ENCODE peak calls at places on chromosomes 1 and 21, in four cellular contexts. One of them, this sample, is unnamed.

GRCh38 chr1:78840447-78841251 is 165.9 kb downstream of the ADGRL4 start:
- DNase-seq in fibroblast of the aortic adventitia: peak; percentile 81
- DNase-seq in psoas muscle: no peak
- DNase-seq in progenitor cell of endocrine pancreas: no peak
- DNase-seq in this sample: peak; percentile 58

GRCh38 chr1:6121021-6121421 is 59.1 kb downstream of the CHD5 start:
- DNase-seq in fibroblast of the aortic adventitia: no peak
- DNase-seq in psoas muscle: no peak
- DNase-seq in progenitor cell of endocrine pancreas: no peak
- DNase-seq in this sample: no peak

GRCh38 chr1:159071970-159072582 is 4.5 kb downstream of the AIM2 start:
- DNase-seq in fibroblast of the aortic adventitia: peak; percentile 88
- DNase-seq in psoas muscle: no peak
- DNase-seq in progenitor cell of endocrine pancreas: no peak
- DNase-seq in this sample: peak; percentile 69

GRCh38 chr1:28983509-28984310 is 69.3 kb downstream of the EPB41 start:
- DNase-seq in psoas muscle: peak; percentile 31
- DNase-seq in progenitor cell of endocrine pancreas: no peak
- DNase-seq in fibroblast of the aortic adventitia: no peak
- DNase-seq in this sample: no peak

GRCh38 chr1:217105432-217105831 is 382.2 kb upstream of the ESRRG start:
- DNase-seq in progenitor cell of endocrine pancreas: no peak
- DNase-seq in psoas muscle: no peak
- DNase-seq in fibroblast of the aortic adventitia: no peak
- DNase-seq in this sample: no peak

GRCh38 chr1:161921990-161922389 is 101.7 kb downstream of the OLFML2B start:
- DNase-seq in psoas muscle: no peak
- DNase-seq in fibroblast of the aortic adventitia: peak; percentile 63
- DNase-seq in progenitor cell of endocrine pancreas: no peak
- DNase-seq in this sample: peak; percentile 32

GRCh38 chr1:154726903-154727302 is 118.9 kb upstream of the ADAR start:
- DNase-seq in fibroblast of the aortic adventitia: no peak
- DNase-seq in psoas muscle: no peak
- DNase-seq in progenitor cell of endocrine pancreas: no peak
- DNase-seq in this sample: no peak

GRCh38 chr21:37914211-37914900 is 1.9 kb downstream of the KCNJ6 start:
- DNase-seq in psoas muscle: no peak
- DNase-seq in fibroblast of the aortic adventitia: no peak
- DNase-seq in progenitor cell of endocrine pancreas: peak; percentile 85
- DNase-seq in this sample: no peak

GRCh38 chr1:172746091-172746949 is 87.4 kb downstream of the FASLG start:
- DNase-seq in psoas muscle: no peak
- DNase-seq in fibroblast of the aortic adventitia: peak; percentile 96
- DNase-seq in progenitor cell of endocrine pancreas: no peak
- DNase-seq in this sample: peak; percentile 99

GRCh38 chr1:98327151-98327918 is 334.2 kb upstream of the SNX7 start:
- DNase-seq in progenitor cell of endocrine pancreas: no peak
- DNase-seq in fibroblast of the aortic adventitia: peak; percentile 84
- DNase-seq in psoas muscle: no peak
- DNase-seq in this sample: peak; percentile 63

GRCh38 chr1:109246141-109246551 is 3.2 kb upstream of the CELSR2 start:
- DNase-seq in progenitor cell of endocrine pancreas: no peak
- DNase-seq in fibroblast of the aortic adventitia: no peak
- DNase-seq in psoas muscle: no peak
- DNase-seq in this sample: no peak

GRCh38 chr1:11766429-11766776 is 4.4 kb downstream of the C1orf167 start:
- DNase-seq in fibroblast of the aortic adventitia: no peak
- DNase-seq in psoas muscle: no peak
- DNase-seq in progenitor cell of endocrine pancreas: no peak
- DNase-seq in this sample: no peak

GRCh38 chr1:90175490-90176157 is 180.7 kb downstream of the ZNF326 start:
- DNase-seq in psoas muscle: no peak
- DNase-seq in progenitor cell of endocrine pancreas: no peak
- DNase-seq in fibroblast of the aortic adventitia: no peak
- DNase-seq in this sample: no peak

GRCh38 chr1:35555601-35556477 is 1.4 kb downstream of the KIAA0319L start:
- DNase-seq in fibroblast of the aortic adventitia: peak; percentile 69
- DNase-seq in progenitor cell of endocrine pancreas: no peak
- DNase-seq in psoas muscle: no peak
- DNase-seq in this sample: peak; percentile 85

GRCh38 chr21:42797522-42797921 is 81.8 kb downstream of the WDR4 start:
- DNase-seq in psoas muscle: no peak
- DNase-seq in progenitor cell of endocrine pancreas: no peak
- DNase-seq in fibroblast of the aortic adventitia: no peak
- DNase-seq in this sample: no peak

GRCh38 chr1:59597420-59598199 is 217.1 kb upstream of the HOOK1 start:
- DNase-seq in progenitor cell of endocrine pancreas: no peak
- DNase-seq in fibroblast of the aortic adventitia: no peak
- DNase-seq in psoas muscle: no peak
- DNase-seq in this sample: no peak

GRCh38 chr1:214902636-214903320 is 179.8 kb upstream of the KCNK2 start:
- DNase-seq in psoas muscle: no peak
- DNase-seq in fibroblast of the aortic adventitia: peak; percentile 57
- DNase-seq in progenitor cell of endocrine pancreas: no peak
- DNase-seq in this sample: peak; percentile 56

GRCh38 chr1:107952989-107953388 is 12.0 kb downstream of the VAV3 start:
- DNase-seq in fibroblast of the aortic adventitia: no peak
- DNase-seq in psoas muscle: no peak
- DNase-seq in progenitor cell of endocrine pancreas: no peak
- DNase-seq in this sample: no peak

GRCh38 chr21:45538381-45539045 is 3.7 kb downstream of the SLC19A1 start:
- DNase-seq in psoas muscle: peak; percentile 11
- DNase-seq in fibroblast of the aortic adventitia: no peak
- DNase-seq in progenitor cell of endocrine pancreas: no peak
- DNase-seq in this sample: no peak

GRCh38 chr1:30759718-30760281 is 2.2 kb upstream of the LAPTM5 start:
- DNase-seq in psoas muscle: no peak
- DNase-seq in progenitor cell of endocrine pancreas: no peak
- DNase-seq in fibroblast of the aortic adventitia: no peak
- DNase-seq in this sample: no peak

GRCh38 chr1:117113199-117113598 is 8.3 kb downstream of the TRIM45 start:
- DNase-seq in psoas muscle: no peak
- DNase-seq in fibroblast of the aortic adventitia: no peak
- DNase-seq in progenitor cell of endocrine pancreas: no peak
- DNase-seq in this sample: no peak

GRCh38 chr1:1179339-1179982 is 5.8 kb downstream of the TTLL10 start:
- DNase-seq in psoas muscle: peak; percentile 12
- DNase-seq in fibroblast of the aortic adventitia: no peak
- DNase-seq in progenitor cell of endocrine pancreas: no peak
- DNase-seq in this sample: no peak

DNA sequence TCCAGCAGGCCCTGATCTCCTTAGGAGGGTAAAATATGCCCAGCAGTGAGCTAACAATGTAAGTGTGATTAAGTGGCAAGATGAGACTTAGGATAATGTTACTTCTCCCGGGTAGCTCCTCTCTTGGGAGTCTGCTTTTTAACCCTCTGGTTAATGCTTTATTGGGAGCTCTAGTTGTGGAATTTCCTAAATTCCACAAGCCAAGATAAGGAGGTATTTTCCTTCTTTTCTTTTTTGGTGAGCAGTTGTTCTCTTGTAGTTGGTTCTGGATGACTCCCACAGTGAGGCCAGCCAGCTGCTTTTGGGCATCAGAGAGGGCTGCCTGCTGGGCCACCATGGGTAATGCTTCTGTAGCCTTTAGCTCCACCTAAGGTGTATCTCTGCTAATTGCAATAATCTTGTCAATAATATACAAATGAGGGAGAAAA is 19.3 kb downstream of the C1orf52 start:
- DNase-seq in fibroblast of the aortic adventitia: peak; percentile 62
- DNase-seq in psoas muscle: no peak
- DNase-seq in progenitor cell of endocrine pancreas: no peak
- DNase-seq in this sample: peak; percentile 32
- TF ChIP-seq CTCF in fibroblast of the aortic adventitia: peak; percentile 18
- TF ChIP-seq CTCF in psoas muscle: no peak
- TF ChIP-seq CTCF in progenitor cell of endocrine pancreas: no peak
- TF ChIP-seq CTCF in this sample: peak; percentile 33

GRCh38 chr1:197521118-197521739 is 253.2 kb downstream of the CRB1 start:
- DNase-seq in progenitor cell of endocrine pancreas: peak; percentile 10
- DNase-seq in psoas muscle: no peak
- DNase-seq in fibroblast of the aortic adventitia: peak; percentile 62
- DNase-seq in this sample: peak; percentile 46

DNA sequence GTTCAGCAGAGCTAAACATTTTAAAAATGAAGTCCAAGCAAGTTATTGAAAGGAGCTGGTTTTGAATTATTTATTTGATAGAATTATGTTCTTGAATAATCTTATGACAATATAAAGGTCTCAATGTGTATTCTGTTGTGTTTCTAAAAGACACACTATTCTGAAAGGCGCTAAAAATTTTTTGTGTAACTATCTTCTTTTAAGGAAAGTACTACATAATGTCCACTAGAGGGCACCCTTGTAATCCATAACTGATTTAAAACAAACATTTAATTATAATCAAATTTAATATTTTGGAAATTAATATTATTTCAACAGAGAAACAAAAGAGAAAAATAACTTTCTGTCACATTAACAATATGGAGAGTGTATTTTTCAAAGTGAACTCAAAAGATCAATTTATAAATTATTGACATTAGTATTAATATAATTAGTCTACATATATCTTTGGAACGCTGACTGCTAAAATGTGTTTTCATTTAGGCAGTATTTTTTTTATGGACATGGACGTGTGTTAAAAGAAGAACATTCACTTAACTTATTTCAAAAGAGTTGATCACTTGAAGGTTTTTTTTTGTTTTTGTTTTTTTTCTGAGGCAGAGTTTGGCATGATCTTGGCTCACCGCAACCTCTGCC is 248.4 kb downstream of the DENND1B start:
- DNase-seq in progenitor cell of endocrine pancreas: no peak
- DNase-seq in fibroblast of the aortic adventitia: peak; percentile 63
- DNase-seq in psoas muscle: no peak
- DNase-seq in this sample: peak; percentile 2
- TF ChIP-seq CTCF in progenitor cell of endocrine pancreas: peak; percentile 92
- TF ChIP-seq CTCF in fibroblast of the aortic adventitia: peak; percentile 51
- TF ChIP-seq CTCF in psoas muscle: peak; percentile 75
- TF ChIP-seq CTCF in this sample: peak; percentile 96

DNA sequence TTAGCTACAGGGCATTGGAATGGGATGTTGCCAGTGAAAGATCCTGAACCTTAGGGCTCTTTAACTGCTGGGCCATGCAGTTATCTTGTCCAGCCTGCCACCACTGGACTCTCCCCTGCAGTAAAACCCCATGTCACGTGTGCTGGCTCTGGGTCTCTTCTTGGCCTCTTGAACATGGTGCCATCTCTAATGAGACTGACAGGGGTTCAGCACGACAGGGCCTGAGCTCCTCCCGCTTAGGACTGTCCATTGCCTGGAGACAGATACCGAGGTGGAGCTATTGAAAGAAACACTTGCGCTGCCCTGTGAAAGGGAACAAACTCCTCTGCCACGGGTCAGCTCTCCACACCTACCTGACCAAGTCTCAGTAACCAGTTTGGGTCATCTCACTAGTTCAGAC is 66.2 kb downstream of the GNG12 start:
- DNase-seq in fibroblast of the aortic adventitia: no peak
- DNase-seq in progenitor cell of endocrine pancreas: no peak
- DNase-seq in psoas muscle: no peak
- DNase-seq in this sample: no peak
- TF ChIP-seq CTCF in fibroblast of the aortic adventitia: no peak
- TF ChIP-seq CTCF in progenitor cell of endocrine pancreas: no peak
- TF ChIP-seq CTCF in psoas muscle: no peak
- TF ChIP-seq CTCF in this sample: no peak

DNA sequence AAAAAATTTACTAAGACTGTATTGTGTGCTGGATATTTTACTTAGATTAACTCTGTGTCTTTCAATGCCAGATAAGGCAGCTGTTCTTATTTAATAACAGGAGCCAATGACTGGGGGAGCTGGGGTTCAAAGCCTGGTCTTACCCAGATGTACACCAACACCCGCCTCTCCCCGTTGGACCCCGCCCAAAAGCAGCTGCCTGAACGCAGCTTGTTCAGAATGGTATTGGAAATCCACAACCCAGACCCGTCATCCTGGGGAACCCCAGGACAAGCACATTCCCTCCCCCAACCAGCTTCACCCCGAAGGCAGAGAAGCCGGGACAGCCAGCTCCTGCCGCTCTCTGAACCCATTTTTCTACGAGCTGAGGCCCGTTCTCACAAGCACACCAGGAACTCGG is 113.6 kb upstream of the TMPRSS2 start:
- DNase-seq in fibroblast of the aortic adventitia: peak; percentile 55
- DNase-seq in progenitor cell of endocrine pancreas: no peak
- DNase-seq in psoas muscle: peak; percentile 29
- DNase-seq in this sample: no peak
- TF ChIP-seq CTCF in fibroblast of the aortic adventitia: no peak
- TF ChIP-seq CTCF in progenitor cell of endocrine pancreas: no peak
- TF ChIP-seq CTCF in psoas muscle: no peak
- TF ChIP-seq CTCF in this sample: no peak

GRCh38 chr1:218345673-218346390 is 696 bp downstream of the TGFB2 start:
- DNase-seq in psoas muscle: peak; percentile 77
- DNase-seq in progenitor cell of endocrine pancreas: peak; percentile 57
- DNase-seq in fibroblast of the aortic adventitia: peak; percentile 79
- DNase-seq in this sample: peak; percentile 66
- TF ChIP-seq CTCF in psoas muscle: no peak
- TF ChIP-seq CTCF in progenitor cell of endocrine pancreas: no peak
- TF ChIP-seq CTCF in fibroblast of the aortic adventitia: no peak
- TF ChIP-seq CTCF in this sample: no peak

GRCh38 chr1:17612831-17613230 is 73.3 kb downstream of the ARHGEF10L start:
- DNase-seq in fibroblast of the aortic adventitia: no peak
- DNase-seq in psoas muscle: no peak
- DNase-seq in progenitor cell of endocrine pancreas: no peak
- DNase-seq in this sample: no peak
- TF ChIP-seq CTCF in fibroblast of the aortic adventitia: no peak
- TF ChIP-seq CTCF in psoas muscle: no peak
- TF ChIP-seq CTCF in progenitor cell of endocrine pancreas: no peak
- TF ChIP-seq CTCF in this sample: no peak

GRCh38 chr1:202207292-202207691 is 13.7 kb downstream of the LGR6 start:
- DNase-seq in fibroblast of the aortic adventitia: peak; percentile 83
- DNase-seq in psoas muscle: no peak
- DNase-seq in progenitor cell of endocrine pancreas: no peak
- DNase-seq in this sample: peak; percentile 25
- TF ChIP-seq CTCF in fibroblast of the aortic adventitia: peak; percentile 42
- TF ChIP-seq CTCF in psoas muscle: no peak
- TF ChIP-seq CTCF in progenitor cell of endocrine pancreas: peak; percentile 19
- TF ChIP-seq CTCF in this sample: no peak

GRCh38 chr1:73401666-73402065 is 796.3 kb downstream of the LRRIQ3 start:
- DNase-seq in fibroblast of the aortic adventitia: no peak
- DNase-seq in psoas muscle: no peak
- DNase-seq in progenitor cell of endocrine pancreas: no peak
- DNase-seq in this sample: no peak
- TF ChIP-seq CTCF in fibroblast of the aortic adventitia: no peak
- TF ChIP-seq CTCF in psoas muscle: no peak
- TF ChIP-seq CTCF in progenitor cell of endocrine pancreas: no peak
- TF ChIP-seq CTCF in this sample: no peak

DNA sequence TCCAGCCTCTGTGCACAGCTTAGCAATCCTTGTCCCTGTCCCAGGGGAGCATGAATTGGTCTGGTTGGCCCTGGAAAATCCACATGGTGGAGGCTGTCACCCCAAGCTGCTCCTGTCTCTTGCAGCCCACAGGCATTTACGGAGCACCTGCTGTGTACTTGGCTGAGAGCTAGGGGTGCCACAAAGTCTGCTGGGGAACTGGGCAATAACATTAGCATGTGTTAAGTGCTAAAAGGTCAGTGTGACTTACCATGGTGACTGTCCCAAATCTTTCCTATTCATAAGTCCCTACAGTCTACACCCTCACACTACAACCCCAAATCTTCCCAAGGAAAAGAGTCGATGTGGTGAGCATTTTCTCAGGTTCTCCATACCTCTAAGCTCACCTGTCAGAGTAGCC is 53.6 kb upstream of the ARTN start:
- DNase-seq in psoas muscle: no peak
- DNase-seq in progenitor cell of endocrine pancreas: no peak
- DNase-seq in fibroblast of the aortic adventitia: no peak
- DNase-seq in this sample: no peak
- TF ChIP-seq CTCF in psoas muscle: no peak
- TF ChIP-seq CTCF in progenitor cell of endocrine pancreas: no peak
- TF ChIP-seq CTCF in fibroblast of the aortic adventitia: no peak
- TF ChIP-seq CTCF in this sample: no peak